ENCODE peak calls at places on chromosomes 5 and 9, in four cellular contexts. B, U, Y and C are unnamed samples.

GRCh38 chr5:42242210-42242609 is 181.0 kb upstream of the GHR start:
- DNase-seq in B (peak; percentile 7), U (no peak), Y (no peak), C (no peak)

GRCh38 chr9:131405858-131406566 is 12.1 kb downstream of the PRRC2B start:
- DNase-seq in Y (no peak), B (peak; percentile 69), U (no peak), C (no peak)

GRCh38 chr5:96794757-96795156 is 13.0 kb downstream of the ERAP1 start:
- DNase-seq in Y (no peak), U (no peak), B (no peak), C (no peak)

GRCh38 chr5:179607449-179607931 is 16.0 kb downstream of the HNRNPH1 start:
- DNase-seq in U (no peak), B (no peak), Y (no peak), C (no peak)

GRCh38 chr5:61673007-61673735 is 341.1 kb downstream of the ZSWIM6 start:
- DNase-seq in Y (no peak), B (peak; percentile 83), U (peak; percentile 33), C (peak; percentile 51)

GRCh38 chr9:137547687-137548543 is 2.3 kb downstream of the PNPLA7 start:
- DNase-seq in U (no peak), Y (peak; percentile 25), B (no peak), C (no peak)

GRCh38 chr9:132354645-132355355 is at the start of gene SETX:
- DNase-seq in Y (peak; percentile 89), B (peak; percentile 98), U (peak; percentile 99), C (peak; percentile 96)

GRCh38 chr5:107268241-107268640 is 402.5 kb downstream of the EFNA5 start:
- DNase-seq in Y (no peak), U (no peak), B (no peak), C (no peak)

GRCh38 chr9:84953797-84954695 is 284.5 kb downstream of the NTRK2 start:
- DNase-seq in U (peak; percentile 81), B (peak; percentile 73), Y (no peak), C (peak; percentile 78)

GRCh38 chr9:133090752-133091325 is 29.1 kb downstream of the CEL start:
- DNase-seq in U (no peak), B (no peak), Y (no peak), C (no peak)

GRCh38 chr9:133979124-133979920 is 12.8 kb downstream of the VAV2 start:
- DNase-seq in U (no peak), Y (no peak), B (no peak), C (no peak)

GRCh38 chr5:37132646-37133045 is 116.5 kb downstream of the CPLANE1 start:
- DNase-seq in B (no peak), U (no peak), Y (no peak), C (no peak)

GRCh38 chr9:120715331-120715924 is 1.2 kb upstream of the MEGF9 start:
- DNase-seq in Y (no peak), U (peak; percentile 70), B (no peak), C (peak; percentile 42)

GRCh38 chr5:171484460-171484899 is 65.0 kb downstream of the FGF18 start:
- DNase-seq in B (no peak), Y (no peak), U (no peak), C (no peak)

DNA sequence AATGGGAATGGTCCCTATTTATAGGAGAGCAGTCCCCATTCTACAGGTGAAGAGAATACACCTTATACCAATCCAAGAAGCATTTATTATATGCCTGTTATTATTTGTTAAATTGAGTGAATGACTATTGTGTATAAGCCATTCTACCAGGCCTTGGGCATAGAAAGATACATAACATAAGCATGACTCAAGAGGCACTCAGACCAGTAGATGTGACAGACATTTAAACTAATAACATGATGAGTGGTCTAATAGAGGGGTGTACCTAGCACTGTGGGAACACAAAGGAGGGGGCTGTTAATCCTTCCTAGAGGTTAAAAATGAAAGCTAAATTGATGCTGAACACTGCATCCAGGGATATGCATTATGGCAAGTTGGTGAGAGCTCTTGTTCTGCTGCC is 145.0 kb upstream of the TNC start:
- DNase-seq in Y (no peak), B (peak; percentile 57), U (no peak), C (no peak)
- H3K4me1 ChIP-seq in Y (peaks cover 9% of the 10 kb centered on the region), B (peaks cover 41% of the 10 kb centered on the region), U (no peaks in the 10 kb centered on the region), C (no peaks in the 10 kb centered on the region)

GRCh38 chr5:116078199-116078598 is 6.6 kb upstream of the COMMD10 start:
- DNase-seq in U (no peak), Y (no peak), B (no peak), C (no peak)

GRCh38 chr5:116071211-116071610 is 13.6 kb upstream of the COMMD10 start:
- DNase-seq in B (no peak), U (no peak), Y (no peak), C (no peak)

GRCh38 chr5:116076496-116076895 is 8.3 kb upstream of the COMMD10 start:
- DNase-seq in B (no peak), Y (no peak), U (no peak), C (no peak)

DNA sequence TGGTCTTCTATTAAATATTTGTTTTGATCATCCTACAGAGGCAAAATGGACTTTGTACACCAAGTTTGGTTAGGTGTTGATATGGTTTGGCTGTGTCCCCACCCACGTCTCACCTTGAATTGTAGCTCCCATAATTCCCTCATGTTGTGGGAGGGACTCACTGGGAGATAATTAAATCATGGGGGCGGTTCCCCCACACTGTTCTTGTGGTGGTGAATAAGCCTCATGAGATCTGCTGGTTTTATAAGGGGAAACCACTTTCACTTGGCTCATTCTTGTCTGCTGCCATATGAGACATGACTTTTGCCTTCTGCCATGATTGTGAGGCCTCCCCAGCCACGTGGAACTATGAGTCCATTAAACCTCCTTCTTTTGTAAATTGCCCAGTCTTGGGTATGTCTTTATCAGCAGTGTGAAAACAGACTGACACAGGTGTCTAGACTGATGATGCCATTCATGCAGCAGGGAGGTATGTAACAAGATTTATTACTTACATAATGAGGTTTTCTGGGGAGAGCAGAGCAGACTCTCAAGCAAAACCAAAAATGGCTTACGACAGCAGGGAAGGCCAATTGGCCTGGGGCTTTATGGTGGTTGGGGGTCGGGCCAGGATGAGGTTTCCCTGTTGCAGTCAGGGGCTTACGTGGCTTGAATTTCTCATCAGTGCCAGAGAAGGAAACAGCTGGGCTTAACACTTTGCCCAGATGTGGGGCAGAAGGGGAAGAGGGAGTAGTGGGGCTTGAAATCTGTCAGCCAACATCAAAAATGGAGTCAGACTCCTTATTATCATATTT is 9.5 kb upstream of the COMMD10 start:
- DNase-seq in U (no peak), B (peak; percentile 28), Y (no peak), C (no peak)
- H3K4me1 ChIP-seq in U (no peaks in the 10 kb centered on the region), B (no peaks in the 10 kb centered on the region), Y (no peaks in the 10 kb centered on the region), C (no peaks in the 10 kb centered on the region)

GRCh38 chr5:119336262-119336661 is 19.6 kb upstream of the TNFAIP8 start:
- DNase-seq in Y (no peak), B (no peak), U (no peak), C (no peak)
- H3K4me1 ChIP-seq in Y (peaks cover 2% of the 10 kb centered on the region), B (peaks cover 38% of the 10 kb centered on the region), U (no peaks in the 10 kb centered on the region), C (no peaks in the 10 kb centered on the region)

DNA sequence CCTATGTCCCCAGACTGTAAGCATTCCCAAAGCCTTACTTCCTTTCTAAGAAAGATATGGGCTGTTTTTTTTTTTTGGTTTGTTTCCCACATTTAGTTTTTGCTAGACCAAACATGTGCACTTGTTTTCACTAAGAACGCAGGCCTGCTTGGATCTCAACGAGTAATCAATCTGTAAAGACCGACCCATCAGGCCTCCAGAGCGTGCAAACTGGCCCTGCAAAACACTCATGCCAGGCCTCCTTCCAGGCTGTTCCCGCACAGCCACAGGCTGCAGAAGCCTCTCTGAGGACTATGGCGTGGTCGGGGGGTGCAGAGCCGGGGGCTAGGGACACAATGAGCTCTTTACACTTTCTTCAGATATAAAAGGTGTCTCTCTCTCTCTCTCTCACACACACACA is 304.9 kb upstream of the PANK3 start:
- DNase-seq in Y (no peak), B (no peak), U (no peak), C (no peak)
- H3K4me1 ChIP-seq in Y (peaks cover 7% of the 10 kb centered on the region), B (no peaks in the 10 kb centered on the region), U (no peaks in the 10 kb centered on the region), C (peaks cover 73% of the 10 kb centered on the region)

DNA sequence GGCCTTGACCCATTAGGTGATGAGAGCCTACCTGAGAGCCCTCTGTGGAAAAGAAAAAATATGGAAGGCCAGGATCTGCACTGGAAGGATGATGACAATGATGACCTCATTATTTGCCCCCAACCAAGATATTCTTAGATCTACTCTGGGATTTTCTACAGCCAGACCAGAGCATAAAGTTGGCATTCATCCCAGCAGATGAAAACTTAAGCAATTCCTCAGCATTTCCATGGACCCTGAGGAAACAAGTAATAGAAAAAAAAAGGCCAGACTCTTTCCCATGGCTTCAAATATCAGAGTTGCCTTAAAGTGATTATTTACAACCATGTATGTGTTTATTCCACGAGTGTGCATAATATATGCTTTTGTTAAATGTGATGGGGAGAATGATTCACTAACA is 95.0 kb downstream of the ARRDC3 start:
- DNase-seq in U (no peak), Y (no peak), B (no peak), C (no peak)
- H3K4me1 ChIP-seq in U (no peaks in the 10 kb centered on the region), Y (peaks cover 4% of the 10 kb centered on the region), B (peaks cover 8% of the 10 kb centered on the region), C (peaks cover 3% of the 10 kb centered on the region)

DNA sequence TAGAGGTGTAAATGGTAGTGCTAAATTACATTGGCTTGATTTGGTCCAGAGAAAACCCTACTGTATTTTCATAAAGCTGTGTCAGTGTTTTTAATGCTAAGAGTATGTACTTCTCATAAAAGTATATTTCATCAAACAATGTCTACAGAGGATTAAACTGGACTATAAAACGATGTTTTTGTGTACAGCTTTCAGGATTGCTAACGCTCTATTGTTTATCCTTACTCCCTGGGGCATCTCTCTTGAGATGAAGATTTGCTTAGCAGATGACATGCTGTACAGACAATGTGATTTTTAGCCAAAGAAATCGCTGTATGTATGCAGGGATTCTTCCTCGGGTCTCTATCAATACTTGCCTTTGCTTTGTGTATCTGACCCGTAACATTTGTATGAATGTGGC is 216.0 kb downstream of the FBXL7 start:
- DNase-seq in U (no peak), B (no peak), Y (no peak), C (no peak)
- H3K4me1 ChIP-seq in U (peaks cover 2% of the 10 kb centered on the region), B (no peaks in the 10 kb centered on the region), Y (peaks cover 25% of the 10 kb centered on the region), C (peaks cover 2% of the 10 kb centered on the region)

GRCh38 chr5:68245325-68245724 is 29.8 kb downstream of the PIK3R1 start:
- DNase-seq in U (no peak), Y (no peak), B (no peak), C (peak; percentile 15)

GRCh38 chr5:68249520-68249919 is 34.0 kb downstream of the PIK3R1 start:
- DNase-seq in Y (no peak), U (peak; percentile 60), B (no peak), C (no peak)

GRCh38 chr5:68247627-68248026 is 32.1 kb downstream of the PIK3R1 start:
- DNase-seq in Y (no peak), B (no peak), U (no peak), C (no peak)

GRCh38 chr5:68248896-68249295 is 33.3 kb downstream of the PIK3R1 start:
- DNase-seq in U (no peak), Y (no peak), B (no peak), C (no peak)

GRCh38 chr5:68246802-68247201 is 31.2 kb downstream of the PIK3R1 start:
- DNase-seq in B (no peak), Y (no peak), U (peak; percentile 46), C (no peak)
- H3K4me1 ChIP-seq in B (peaks cover 18% of the 10 kb centered on the region), Y (peaks cover 50% of the 10 kb centered on the region), U (peaks cover 16% of the 10 kb centered on the region), C (peaks cover 25% of the 10 kb centered on the region)

DNA sequence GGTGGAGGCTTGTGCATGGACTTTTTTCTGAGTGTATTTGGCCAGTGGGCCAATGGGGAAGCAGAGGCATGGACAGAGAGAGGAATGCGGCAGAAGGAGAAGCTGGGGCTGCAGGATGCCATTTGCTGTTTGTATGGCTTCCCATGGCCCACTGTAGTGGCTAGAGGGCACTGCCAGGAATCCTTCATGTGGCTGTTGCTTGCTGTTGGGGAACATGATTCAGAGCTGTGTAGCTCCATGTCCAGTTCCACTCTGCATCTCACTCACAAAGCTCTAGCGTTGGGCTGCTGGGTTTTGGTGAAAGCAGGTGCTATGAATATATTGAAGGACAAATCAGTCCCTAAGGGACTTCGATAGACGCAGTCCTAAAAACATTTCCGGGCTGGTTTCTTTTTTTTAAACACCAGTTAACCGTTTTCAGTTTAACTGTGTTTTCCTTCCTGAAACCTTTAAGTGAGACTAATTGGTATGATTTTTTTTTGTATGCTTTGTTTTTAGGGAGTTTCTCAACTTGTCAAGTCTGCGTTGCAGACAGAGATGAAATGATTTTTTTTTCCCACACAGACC is 51.3 kb downstream of the SLC22A5 start:
- DNase-seq in U (no peak), B (no peak), Y (no peak), C (no peak)
- H3K4me1 ChIP-seq in U (peaks cover 5% of the 10 kb centered on the region), B (peaks cover 51% of the 10 kb centered on the region), Y (peaks cover 68% of the 10 kb centered on the region), C (peaks cover 3% of the 10 kb centered on the region)